ENCODE peak calls at places on chromosomes 3 and 15, in five cellular contexts. N is colonic mucosa, T is SIG-M5, A is T-helper 9 cell, Z is ACHN. S is an unnamed sample.
A peak's percentile ranks its signal among the peaks of the same experiment; 100 is the strongest.

GRCh38 chr3:150920236-150920635 is 15.0 kb upstream of the MINDY4B start:
- DNase-seq in N (no peak), T (no peak), A (no peak), Z (no peak), S (no peak)

GRCh38 chr3:13626915-13627460 is 78.1 kb downstream of the FBLN2 start:
- DNase-seq in N (no peak), T (no peak), A (no peak), Z (no peak), S (no peak)

GRCh38 chr15:27797765-27798164 is 301.4 kb downstream of the OCA2 start:
- DNase-seq in N (no peak), T (no peak), A (no peak), Z (no peak), S (no peak)

GRCh38 chr15:99992611-99993231 is 259.5 kb upstream of the LYSMD4 start:
- DNase-seq in N (no peak), T (no peak), A (no peak), Z (no peak), S (no peak)

GRCh38 chr3:127427169-127427655 is 139.4 kb upstream of the PRR20G start:
- DNase-seq in N (no peak), T (no peak), A (no peak), Z (no peak), S (no peak)

GRCh38 chr3:153162513-153163348 is 705 bp downstream of the RAP2B start:
- DNase-seq in N (peak; percentile 42), T (no peak), A (peak; percentile 20), Z (peak; percentile 32), S (peak; percentile 59)

GRCh38 chr15:66004618-66005262 is 135.4 kb downstream of the RAB11A start:
- DNase-seq in N (no peak), T (no peak), A (no peak), Z (peak; percentile 43), S (peak; percentile 72)

GRCh38 chr3:195066441-195066841 is 204.5 kb downstream of the XXYLT1 start:
- DNase-seq in N (no peak), T (no peak), A (no peak), Z (no peak), S (no peak)

GRCh38 chr3:189836795-189837194 is 205.6 kb downstream of the TP63 start:
- DNase-seq in N (no peak), T (no peak), A (no peak), Z (no peak), S (no peak)

GRCh38 chr15:71185706-71186105 is 70.4 kb downstream of the THSD4 start:
- DNase-seq in N (no peak), T (no peak), A (no peak), Z (no peak), S (no peak)

GRCh38 chr3:58628823-58629562 is 37.6 kb downstream of the FAM3D start:
- DNase-seq in N (peak; percentile 72), T (no peak), A (no peak), Z (no peak), S (no peak)

GRCh38 chr3:67653425-67654098 is 850 bp downstream of the SUCLG2 start:
- DNase-seq in N (no peak), T (no peak), A (no peak), Z (peak; percentile 30), S (no peak)

GRCh38 chr3:46854543-46854942 is 8.7 kb downstream of the MYL3 start:
- DNase-seq in N (no peak), T (no peak), A (no peak), Z (no peak), S (no peak)

GRCh38 chr3:157921767-157922166 is 184.5 kb downstream of the SHOX2 start:
- DNase-seq in N (no peak), T (no peak), A (no peak), Z (no peak), S (no peak)

GRCh38 chr3:146390006-146390772 is 79.2 kb downstream of the PLSCR2 start:
- DNase-seq in N (no peak), T (no peak), A (no peak), Z (no peak), S (no peak)

GRCh38 chr3:4744405-4745239 is 234.6 kb upstream of the BHLHE40 start:
- DNase-seq in N (no peak), T (no peak), A (no peak), Z (peak; percentile 41), S (no peak)

GRCh38 chr15:26983822-26984221 is 12.8 kb downstream of the GABRG3 start:
- DNase-seq in N (no peak), T (no peak), A (no peak), Z (peak; percentile 8), S (no peak)

S was measured in T47D.